ENCODE peak calls at places on chromosomes 16 and 17, in four cellular contexts. N is uterus, B is tibial nerve, X is bronchial epithelial cell. W is an unnamed sample.

GRCh38 chr17:34980353-34980680 is at the start of gene LIG3:
- DNase-seq in N (peak), B (peak), X (peak), W (peak)

GRCh38 chr17:57484826-57485565 is 228.7 kb downstream of the MSI2 start:
- DNase-seq in N (no peak), B (no peak), X (no peak), W (no peak)

GRCh38 chr17:27550974-27551505 is 79.9 kb upstream of the LGALS9 start:
- DNase-seq in N (no peak), B (no peak), X (no peak), W (no peak)

GRCh38 chr16:26721290-26721689 is 345.4 kb upstream of the C16orf82 start:
- DNase-seq in N (no peak), B (no peak), X (no peak), W (no peak)

GRCh38 chr17:76601042-76601441 is 15.4 kb upstream of the ST6GALNAC2 start:
- DNase-seq in N (no peak), B (no peak), X (no peak), W (no peak)

GRCh38 chr17:59373879-59374495 is 42.5 kb downstream of the YPEL2 start:
- DNase-seq in N (peak), B (peak), X (peak), W (no peak)

GRCh38 chr17:51165680-51166197 is 472 bp upstream of the NME2 start:
- DNase-seq in N (no peak), B (no peak), X (peak), W (peak)

GRCh38 chr17:7403043-7403901 is 625 bp downstream of the TMEM256 start:
- DNase-seq in N (peak), B (peak), X (no peak), W (peak)

GRCh38 chr16:55421225-55421624 is 57.8 kb upstream of the MMP2 start:
- DNase-seq in N (no peak), B (no peak), X (no peak), W (peak)

GRCh38 chr17:51813166-51813783 is 345.2 kb downstream of the CA10 start:
- DNase-seq in N (no peak), B (no peak), X (no peak), W (no peak)

GRCh38 chr16:8859913-8860881 is 8.6 kb downstream of the CARHSP1 start:
- DNase-seq in N (peak), B (peak), X (no peak), W (no peak)

GRCh38 chr17:58084317-58084981 is 1.2 kb downstream of the DYNLL2 start:
- DNase-seq in N (peak), B (peak), X (peak), W (peak)

GRCh38 chr17:34024303-34025178 is 230.5 kb upstream of the CCL2 start:
- DNase-seq in N (no peak), B (no peak), X (no peak), W (no peak)

GRCh38 chr16:14109077-14109775 is 38.1 kb downstream of the MRTFB start:
- DNase-seq in N (no peak), B (no peak), X (no peak), W (no peak)

GRCh38 chr16:48101069-48101674 is 54.6 kb downstream of the ABCC12 start:
- DNase-seq in N (no peak), B (no peak), X (peak), W (no peak)

GRCh38 chr16:89047331-89048086 is 46.1 kb upstream of the ACSF3 start:
- DNase-seq in N (no peak), B (no peak), X (no peak), W (no peak)

GRCh38 chr17:13813347-13814240 is 211.9 kb upstream of the HS3ST3A1 start:
- DNase-seq in N (no peak), B (no peak), X (no peak), W (no peak)

GRCh38 chr17:51000835-51001638 is 119.6 kb downstream of the SPAG9 start:
- DNase-seq in N (no peak), B (peak), X (peak), W (peak)

GRCh38 chr17:37530420-37530819 is 40.7 kb downstream of the DUSP14 start:
- DNase-seq in N (no peak), B (no peak), X (no peak), W (no peak)

GRCh38 chr16:52705192-52705591 is 158.2 kb upstream of the TOX3 start:
- DNase-seq in N (no peak), B (no peak), X (no peak), W (no peak)

GRCh38 chr16:3999890-4000325 is 116.3 kb downstream of the ADCY9 start:
- DNase-seq in N (no peak), B (no peak), X (no peak), W (no peak)

GRCh38 chr17:32928527-32929287 is 754 bp downstream of the TMEM98 start:
- DNase-seq in N (no peak), B (no peak), X (no peak), W (no peak)

GRCh38 chr16:9316615-9317014 is 225.2 kb downstream of the HAPSTR1 start:
- DNase-seq in N (no peak), B (no peak), X (no peak), W (no peak)

GRCh38 chr17:61519754-61520440 is 67.7 kb downstream of the TBX4 start:
- DNase-seq in N (no peak), B (no peak), X (no peak), W (no peak)

GRCh38 chr17:39994448-39994847 is 13.8 kb downstream of the PSMD3 start:
- DNase-seq in N (no peak), B (no peak), X (no peak), W (no peak)

GRCh38 chr17:39996789-39997188 is 16.2 kb downstream of the PSMD3 start:
- DNase-seq in N (no peak), B (no peak), X (no peak), W (no peak)

GRCh38 chr17:39995438-39995837 is 14.8 kb downstream of the PSMD3 start:
- DNase-seq in N (no peak), B (no peak), X (no peak), W (no peak)

GRCh38 chr17:39997543-39997942 is 16.9 kb downstream of the PSMD3 start:
- DNase-seq in N (no peak), B (no peak), X (no peak), W (no peak)

DNA sequence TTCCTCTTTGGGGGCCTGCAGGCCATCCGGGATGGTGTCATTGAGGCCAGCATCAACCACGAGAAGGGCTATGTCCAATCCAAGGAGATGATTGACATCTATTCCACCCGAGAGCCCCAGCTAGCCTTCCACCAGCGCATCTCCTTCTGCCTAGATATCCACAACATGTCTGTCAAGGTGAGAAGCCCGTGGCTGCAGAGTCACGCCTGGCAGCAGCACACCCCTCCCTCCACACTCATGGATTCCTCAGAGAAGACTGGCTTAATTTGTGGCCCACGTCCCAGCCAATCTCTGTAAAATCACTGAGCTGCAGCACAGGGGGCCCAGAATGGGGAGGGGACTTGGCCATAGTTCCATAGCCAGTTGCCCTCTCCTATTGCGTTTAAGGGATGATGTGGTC is 15.6 kb downstream of the PSMD3 start:
- DNase-seq in N (no peak), B (no peak), X (no peak), W (no peak)
- TF ChIP-seq CTCF in N (no peak), B (no peak), X (no peak), W (no peak)

GRCh38 chr16:85762970-85763369 is 12.1 kb upstream of the C16orf74 start:
- DNase-seq in N (no peak), B (no peak), X (no peak), W (no peak)

GRCh38 chr16:85759136-85759535 is 8.2 kb upstream of the C16orf74 start:
- DNase-seq in N (no peak), B (no peak), X (no peak), W (no peak)

GRCh38 chr16:85757341-85757822 is 6.5 kb upstream of the C16orf74 start:
- DNase-seq in N (no peak), B (no peak), X (peak), W (no peak)

GRCh38 chr16:85761866-85762265 is 11.0 kb upstream of the C16orf74 start:
- DNase-seq in N (no peak), B (no peak), X (no peak), W (no peak)

GRCh38 chr16:85759631-85760419 is 8.9 kb upstream of the C16orf74 start:
- DNase-seq in N (no peak), B (no peak), X (no peak), W (peak)
- TF ChIP-seq CTCF in N (no peak), B (no peak), X (peak), W (peak)

GRCh38 chr17:47844814-47845453 is 3.9 kb upstream of the SCRN2 start:
- DNase-seq in N (no peak), B (no peak), X (no peak), W (no peak)
- TF ChIP-seq CTCF in N (no peak), B (no peak), X (peak), W (peak)

GRCh38 chr17:56121661-56122060 is 31.6 kb upstream of the ANKFN1 start:
- DNase-seq in N (no peak), B (no peak), X (no peak), W (no peak)
- TF ChIP-seq CTCF in N (no peak), B (no peak), X (no peak), W (no peak)

DNA sequence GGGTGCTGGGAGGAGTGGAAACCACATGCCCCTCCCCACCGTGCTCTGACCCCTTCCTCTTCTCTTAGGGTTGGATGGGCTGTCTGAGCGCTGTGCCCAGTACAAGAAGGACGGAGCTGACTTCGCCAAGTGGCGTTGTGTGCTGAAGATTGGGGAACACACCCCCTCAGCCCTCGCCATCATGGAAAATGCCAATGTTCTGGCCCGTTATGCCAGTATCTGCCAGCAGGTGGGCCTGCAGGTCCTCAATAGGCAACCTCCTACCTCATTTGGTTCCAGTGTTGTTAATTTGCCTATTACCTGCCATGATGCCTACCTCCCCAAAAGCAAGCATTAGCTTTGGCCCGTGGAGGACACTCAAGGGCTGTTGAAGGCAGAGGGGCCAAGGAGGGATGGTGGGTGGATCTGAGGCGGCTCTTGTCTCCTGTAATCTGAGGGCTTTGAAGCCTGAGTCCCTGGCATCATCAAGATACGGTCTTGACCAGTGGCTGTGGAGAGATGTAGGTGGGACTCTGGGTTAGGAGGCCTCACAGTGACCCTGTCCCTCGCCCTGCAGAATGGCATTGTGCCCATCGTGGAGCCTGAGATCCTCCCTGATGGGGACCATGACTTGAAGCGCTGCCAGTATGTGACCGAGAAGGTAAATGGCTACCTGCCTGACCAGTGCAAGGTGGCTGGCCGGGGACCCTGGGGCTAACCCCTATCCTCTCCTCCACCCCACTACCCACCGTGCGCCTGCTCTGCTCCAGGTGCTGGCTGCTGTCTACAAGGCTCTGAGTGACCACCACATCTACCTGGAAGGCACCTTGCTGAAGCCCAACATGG is 3.4 kb downstream of the ALDOA start:
- DNase-seq in N (no peak), B (no peak), X (peak), W (peak)
- TF ChIP-seq CTCF in N (no peak), B (no peak), X (peak), W (peak)

DNA sequence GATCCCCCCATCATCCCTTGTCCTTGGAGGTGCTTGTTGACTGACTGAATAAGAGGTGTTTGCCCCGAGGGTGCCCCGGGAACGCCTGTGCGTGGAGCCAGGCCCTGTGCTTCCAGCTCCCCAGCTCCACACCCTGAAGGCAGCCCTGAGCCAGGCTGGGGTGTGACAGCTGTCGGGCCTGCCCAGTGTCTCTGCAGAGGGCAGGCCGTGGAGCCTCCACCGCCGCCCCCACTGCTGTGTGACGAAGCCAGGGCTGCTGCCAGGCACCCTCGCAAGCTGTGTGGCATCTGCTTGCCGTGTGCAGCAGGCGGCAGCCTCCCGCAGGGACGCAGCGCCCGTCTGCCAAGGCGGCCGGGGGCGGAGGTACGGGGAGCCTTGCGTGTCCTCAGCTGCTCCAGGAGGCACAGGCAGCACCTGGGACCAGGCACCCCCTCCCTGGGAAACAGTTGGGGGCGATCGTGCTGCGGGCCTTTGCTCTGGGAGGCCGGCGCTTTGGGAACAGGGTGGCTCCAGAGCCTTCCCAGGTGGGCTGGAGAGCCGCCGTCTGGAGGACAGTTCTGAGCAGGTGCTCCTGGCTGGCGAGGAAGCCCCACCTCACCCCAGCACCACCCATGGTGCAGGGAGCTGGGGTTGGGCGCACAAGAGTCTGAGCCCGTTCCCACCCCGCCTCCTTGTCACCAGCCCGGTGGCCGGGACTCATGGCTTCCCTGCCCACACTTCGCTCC is 26.6 kb downstream of the GSE1 start:
- DNase-seq in N (no peak), B (no peak), X (peak), W (no peak)
- TF ChIP-seq CTCF in N (no peak), B (no peak), X (peak), W (no peak)